ENCODE peak calls at places on chromosomes 13 and 19, in ten cellular contexts. One of them, this sample, is unnamed.

GRCh38 chr13:30034448-30034795 is 184.0 kb upstream of the UBL3 start:
- DNase-seq in AG20443: peak; percentile 41
- DNase-seq in nucleus accumbens: no peak
- DNase-seq in tibial artery: no peak
- DNase-seq in progenitor cell of endocrine pancreas: no peak
- DNase-seq in HT-29: no peak
- DNase-seq in left lung: no peak
- DNase-seq in stimulated activated CD4-positive, alpha-beta T cell treated with anti-CD3 and anti-CD28 coated beads, TNF-alpha, amount 100 ng/mL, for 24 hours: no peak
- DNase-seq in pulmonary artery endothelial cell: no peak
- DNase-seq in naive thymus-derived CD8-positive, alpha-beta T cell: no peak
- DNase-seq in this sample: no peak

GRCh38 chr13:24232474-24232873 is 72.0 kb downstream of the SPATA13 start:
- DNase-seq in pulmonary artery endothelial cell: no peak
- DNase-seq in AG20443: no peak
- DNase-seq in stimulated activated CD4-positive, alpha-beta T cell treated with anti-CD3 and anti-CD28 coated beads, TNF-alpha, amount 100 ng/mL, for 24 hours: no peak
- DNase-seq in nucleus accumbens: no peak
- DNase-seq in tibial artery: no peak
- DNase-seq in progenitor cell of endocrine pancreas: no peak
- DNase-seq in left lung: no peak
- DNase-seq in HT-29: no peak
- DNase-seq in naive thymus-derived CD8-positive, alpha-beta T cell: no peak
- DNase-seq in this sample: no peak

GRCh38 chr13:102771298-102772041 is 2.1 kb downstream of the TEX30 start:
- DNase-seq in left lung: no peak
- DNase-seq in pulmonary artery endothelial cell: no peak
- DNase-seq in tibial artery: no peak
- DNase-seq in AG20443: no peak
- DNase-seq in nucleus accumbens: no peak
- DNase-seq in progenitor cell of endocrine pancreas: no peak
- DNase-seq in stimulated activated CD4-positive, alpha-beta T cell treated with anti-CD3 and anti-CD28 coated beads, TNF-alpha, amount 100 ng/mL, for 24 hours: no peak
- DNase-seq in HT-29: no peak
- DNase-seq in naive thymus-derived CD8-positive, alpha-beta T cell: no peak
- DNase-seq in this sample: no peak

GRCh38 chr13:95533545-95534135 is 18.9 kb upstream of the CLDN10 start:
- DNase-seq in pulmonary artery endothelial cell: no peak
- DNase-seq in naive thymus-derived CD8-positive, alpha-beta T cell: no peak
- DNase-seq in stimulated activated CD4-positive, alpha-beta T cell treated with anti-CD3 and anti-CD28 coated beads, TNF-alpha, amount 100 ng/mL, for 24 hours: no peak
- DNase-seq in HT-29: peak; percentile 87
- DNase-seq in tibial artery: no peak
- DNase-seq in left lung: no peak
- DNase-seq in progenitor cell of endocrine pancreas: no peak
- DNase-seq in AG20443: no peak
- DNase-seq in nucleus accumbens: no peak
- DNase-seq in this sample: no peak

GRCh38 chr13:40665754-40666057 is 735 bp downstream of the FOXO1 start:
- DNase-seq in progenitor cell of endocrine pancreas: no peak
- DNase-seq in HT-29: no peak
- DNase-seq in naive thymus-derived CD8-positive, alpha-beta T cell: peak; percentile 29
- DNase-seq in nucleus accumbens: no peak
- DNase-seq in AG20443: peak; percentile 48
- DNase-seq in tibial artery: no peak
- DNase-seq in pulmonary artery endothelial cell: no peak
- DNase-seq in stimulated activated CD4-positive, alpha-beta T cell treated with anti-CD3 and anti-CD28 coated beads, TNF-alpha, amount 100 ng/mL, for 24 hours: no peak
- DNase-seq in left lung: no peak
- DNase-seq in this sample: peak; percentile 44

GRCh38 chr13:28739376-28739775 is 20.6 kb upstream of the SLC46A3 start:
- DNase-seq in pulmonary artery endothelial cell: no peak
- DNase-seq in AG20443: no peak
- DNase-seq in left lung: no peak
- DNase-seq in HT-29: no peak
- DNase-seq in stimulated activated CD4-positive, alpha-beta T cell treated with anti-CD3 and anti-CD28 coated beads, TNF-alpha, amount 100 ng/mL, for 24 hours: no peak
- DNase-seq in progenitor cell of endocrine pancreas: no peak
- DNase-seq in nucleus accumbens: no peak
- DNase-seq in naive thymus-derived CD8-positive, alpha-beta T cell: no peak
- DNase-seq in tibial artery: no peak
- DNase-seq in this sample: no peak

GRCh38 chr19:5005096-5005495 is 36.2 kb downstream of the KDM4B start:
- DNase-seq in naive thymus-derived CD8-positive, alpha-beta T cell: no peak
- DNase-seq in AG20443: no peak
- DNase-seq in progenitor cell of endocrine pancreas: no peak
- DNase-seq in HT-29: no peak
- DNase-seq in nucleus accumbens: no peak
- DNase-seq in pulmonary artery endothelial cell: no peak
- DNase-seq in stimulated activated CD4-positive, alpha-beta T cell treated with anti-CD3 and anti-CD28 coated beads, TNF-alpha, amount 100 ng/mL, for 24 hours: no peak
- DNase-seq in left lung: peak; percentile 26
- DNase-seq in tibial artery: no peak
- DNase-seq in this sample: no peak

GRCh38 chr19:1478934-1479707 is at the start of gene C19orf25:
- DNase-seq in progenitor cell of endocrine pancreas: peak; percentile 84
- DNase-seq in AG20443: peak; percentile 97
- DNase-seq in stimulated activated CD4-positive, alpha-beta T cell treated with anti-CD3 and anti-CD28 coated beads, TNF-alpha, amount 100 ng/mL, for 24 hours: peak; percentile 86
- DNase-seq in naive thymus-derived CD8-positive, alpha-beta T cell: peak; percentile 87
- DNase-seq in HT-29: peak; percentile 89
- DNase-seq in left lung: peak; percentile 99
- DNase-seq in nucleus accumbens: peak; percentile 94
- DNase-seq in pulmonary artery endothelial cell: peak; percentile 79
- DNase-seq in tibial artery: peak; percentile 96
- DNase-seq in this sample: peak; percentile 96

GRCh38 chr13:101289764-101290163 is 126.5 kb downstream of the NALCN start:
- DNase-seq in left lung: no peak
- DNase-seq in stimulated activated CD4-positive, alpha-beta T cell treated with anti-CD3 and anti-CD28 coated beads, TNF-alpha, amount 100 ng/mL, for 24 hours: no peak
- DNase-seq in progenitor cell of endocrine pancreas: peak; percentile 26
- DNase-seq in pulmonary artery endothelial cell: no peak
- DNase-seq in HT-29: peak; percentile 25
- DNase-seq in nucleus accumbens: peak; percentile 41
- DNase-seq in AG20443: peak; percentile 56
- DNase-seq in tibial artery: no peak
- DNase-seq in naive thymus-derived CD8-positive, alpha-beta T cell: peak; percentile 13
- DNase-seq in this sample: peak; percentile 4

GRCh38 chr13:20178156-20178555 is 14.6 kb downstream of the GJB2 start:
- DNase-seq in pulmonary artery endothelial cell: no peak
- DNase-seq in nucleus accumbens: no peak
- DNase-seq in naive thymus-derived CD8-positive, alpha-beta T cell: no peak
- DNase-seq in stimulated activated CD4-positive, alpha-beta T cell treated with anti-CD3 and anti-CD28 coated beads, TNF-alpha, amount 100 ng/mL, for 24 hours: no peak
- DNase-seq in tibial artery: no peak
- DNase-seq in HT-29: no peak
- DNase-seq in AG20443: no peak
- DNase-seq in left lung: no peak
- DNase-seq in progenitor cell of endocrine pancreas: no peak
- DNase-seq in this sample: no peak

GRCh38 chr13:59681630-59682311 is 482.0 kb downstream of the DIAPH3 start:
- DNase-seq in pulmonary artery endothelial cell: no peak
- DNase-seq in stimulated activated CD4-positive, alpha-beta T cell treated with anti-CD3 and anti-CD28 coated beads, TNF-alpha, amount 100 ng/mL, for 24 hours: no peak
- DNase-seq in AG20443: no peak
- DNase-seq in naive thymus-derived CD8-positive, alpha-beta T cell: no peak
- DNase-seq in HT-29: no peak
- DNase-seq in nucleus accumbens: no peak
- DNase-seq in left lung: no peak
- DNase-seq in progenitor cell of endocrine pancreas: no peak
- DNase-seq in tibial artery: no peak
- DNase-seq in this sample: no peak

GRCh38 chr13:76937416-76937815 is 10.9 kb upstream of the ACOD1 start:
- DNase-seq in naive thymus-derived CD8-positive, alpha-beta T cell: no peak
- DNase-seq in left lung: no peak
- DNase-seq in AG20443: peak; percentile 78
- DNase-seq in tibial artery: no peak
- DNase-seq in stimulated activated CD4-positive, alpha-beta T cell treated with anti-CD3 and anti-CD28 coated beads, TNF-alpha, amount 100 ng/mL, for 24 hours: no peak
- DNase-seq in HT-29: peak; percentile 27
- DNase-seq in nucleus accumbens: no peak
- DNase-seq in progenitor cell of endocrine pancreas: no peak
- DNase-seq in pulmonary artery endothelial cell: peak; percentile 63
- DNase-seq in this sample: no peak

GRCh38 chr19:41872384-41872774 is 4.7 kb upstream of the CD79A start:
- DNase-seq in stimulated activated CD4-positive, alpha-beta T cell treated with anti-CD3 and anti-CD28 coated beads, TNF-alpha, amount 100 ng/mL, for 24 hours: no peak
- DNase-seq in progenitor cell of endocrine pancreas: no peak
- DNase-seq in left lung: no peak
- DNase-seq in nucleus accumbens: no peak
- DNase-seq in HT-29: peak; percentile 45
- DNase-seq in tibial artery: no peak
- DNase-seq in pulmonary artery endothelial cell: no peak
- DNase-seq in naive thymus-derived CD8-positive, alpha-beta T cell: no peak
- DNase-seq in AG20443: no peak
- DNase-seq in this sample: peak; percentile 25

GRCh38 chr13:35720690-35721554 is 244.4 kb upstream of the MAB21L1 start:
- DNase-seq in nucleus accumbens: peak; percentile 16
- DNase-seq in tibial artery: no peak
- DNase-seq in stimulated activated CD4-positive, alpha-beta T cell treated with anti-CD3 and anti-CD28 coated beads, TNF-alpha, amount 100 ng/mL, for 24 hours: no peak
- DNase-seq in left lung: no peak
- DNase-seq in pulmonary artery endothelial cell: no peak
- DNase-seq in AG20443: peak; percentile 80
- DNase-seq in naive thymus-derived CD8-positive, alpha-beta T cell: no peak
- DNase-seq in progenitor cell of endocrine pancreas: peak; percentile 81
- DNase-seq in HT-29: peak; percentile 76
- DNase-seq in this sample: peak; percentile 45

This sample was measured in stimulated activated naive CD8-positive, alpha-beta T cell treated with anti-CD3 and anti-CD28 coated beads, Interleukin-15, Interleukin-2, amounts not matched to agents 100 U/mL and 50 U/mL, for 24 hours.